ENCODE peak calls at places on chromosomes 12 and 14, in six cellular contexts. W is heart right ventricle, Q is transverse colon, D is Peyer's patch, E is MM.1S, O is body of pancreas. A is an unnamed sample.
A peak's percentile ranks its signal among the peaks of the same experiment; 100 is the strongest.

GRCh38 chr12:72978999-72979398 is 706.8 kb downstream of the TRHDE start:
- DNase-seq in W (no peak), Q (no peak), D (no peak), E (no peak), O (no peak), A (no peak)

GRCh38 chr14:61145258-61145902 is 135.8 kb downstream of the TMEM30B start:
- DNase-seq in W (no peak), Q (no peak), D (no peak), E (no peak), O (no peak), A (no peak)

GRCh38 chr14:104750658-104751057 is 2.3 kb upstream of the SIVA1 start:
- DNase-seq in W (no peak), Q (no peak), D (no peak), E (no peak), O (no peak), A (no peak)

GRCh38 chr14:75549169-75549568 is 26.9 kb downstream of the BATF start:
- DNase-seq in W (no peak), Q (no peak), D (no peak), E (no peak), O (no peak), A (no peak)

GRCh38 chr14:54058501-54058900 is 101.9 kb upstream of the BMP4 start:
- DNase-seq in W (no peak), Q (no peak), D (no peak), E (no peak), O (no peak), A (no peak)

GRCh38 chr14:24298892-24299254 is 707 bp downstream of the DHRS1 start:
- DNase-seq in W (no peak), Q (no peak), D (no peak), E (no peak), O (no peak), A (no peak)

GRCh38 chr14:39006721-39007410 is 96.2 kb downstream of the SEC23A start:
- DNase-seq in W (no peak), Q (no peak), D (no peak), E (no peak), O (no peak), A (no peak)

GRCh38 chr12:30064906-30065305 is 281.2 kb upstream of the TMTC1 start:
- DNase-seq in W (no peak), Q (no peak), D (no peak), E (no peak), O (no peak), A (no peak)

GRCh38 chr14:33509927-33510535 is 440.8 kb downstream of the EGLN3 start:
- DNase-seq in W (no peak), Q (no peak), D (no peak), E (no peak), O (no peak), A (no peak)

GRCh38 chr12:60805340-60805739 is 1209.5 kb downstream of the SLC16A7 start:
- DNase-seq in W (no peak), Q (no peak), D (no peak), E (no peak), O (no peak), A (no peak)

GRCh38 chr12:40226652-40227051 is 1.9 kb downstream of the LRRK2 start:
- DNase-seq in W (no peak), Q (peak; percentile 25), D (no peak), E (no peak), O (peak; percentile 61), A (no peak)

GRCh38 chr12:132197581-132198281 is 53.5 kb downstream of the NOC4L start:
- DNase-seq in W (peak; percentile 66), Q (no peak), D (no peak), E (no peak), O (no peak), A (no peak)

GRCh38 chr12:75706786-75707605 is 195.6 kb upstream of the KRR1 start:
- DNase-seq in W (no peak), Q (no peak), D (no peak), E (no peak), O (no peak), A (no peak)

GRCh38 chr12:47032644-47033043 is 46.8 kb upstream of the PCED1B start:
- DNase-seq in W (no peak), Q (no peak), D (no peak), E (peak; percentile 63), O (no peak), A (no peak)

GRCh38 chr12:24560867-24561266 is 388.0 kb downstream of the BCAT1 start:
- DNase-seq in W (peak; percentile 5), Q (no peak), D (no peak), E (no peak), O (no peak), A (peak; percentile 20)

GRCh38 chr12:113234483-113234882 is 13.2 kb downstream of the TPCN1 start:
- DNase-seq in W (no peak), Q (no peak), D (peak; percentile 9), E (no peak), O (no peak), A (no peak)

GRCh38 chr12:2248087-2248900 is 195.5 kb downstream of the CACNA1C start:
- DNase-seq in W (no peak), Q (peak; percentile 23), D (no peak), E (no peak), O (no peak), A (no peak)

GRCh38 chr14:68630611-68631013 is 162.3 kb downstream of the ZFP36L1 start:
- DNase-seq in W (no peak), Q (no peak), D (no peak), E (no peak), O (no peak), A (no peak)

GRCh38 chr14:95895720-95896119 is 19.1 kb downstream of the TUNAR start:
- DNase-seq in W (no peak), Q (no peak), D (no peak), E (peak; percentile 46), O (peak; percentile 18), A (peak; percentile 43)

GRCh38 chr12:124698998-124699305 is 131.5 kb upstream of the NCOR2 start:
- DNase-seq in W (no peak), Q (no peak), D (no peak), E (no peak), O (no peak), A (no peak)

GRCh38 chr12:93130371-93131049 is 201.4 kb upstream of the EEA1 start:
- DNase-seq in W (no peak), Q (no peak), D (no peak), E (peak; percentile 9), O (no peak), A (no peak)

GRCh38 chr12:85310456-85311076 is 30.5 kb downstream of the ALX1 start:
- DNase-seq in W (no peak), Q (no peak), D (no peak), E (peak; percentile 11), O (no peak), A (no peak)

GRCh38 chr12:48999371-49000131 is at the start of gene DDN:
- DNase-seq in W (peak; percentile 39), Q (no peak), D (no peak), E (peak; percentile 78), O (peak; percentile 24), A (peak; percentile 71)

GRCh38 chr12:51389302-51389999 is 1.8 kb downstream of the GALNT6 start:
- DNase-seq in W (no peak), Q (peak; percentile 37), D (no peak), E (no peak), O (no peak), A (no peak)

GRCh38 chr12:104059963-104060362 is 4.4 kb upstream of the HCFC2 start:
- DNase-seq in W (no peak), Q (no peak), D (no peak), E (no peak), O (no peak), A (no peak)

GRCh38 chr14:101071493-101071891 is 168.0 kb upstream of the RTL1 start:
- DNase-seq in W (no peak), Q (peak; percentile 6), D (peak; percentile 19), E (no peak), O (no peak), A (no peak)

GRCh38 chr14:76955575-76956252 is 72.8 kb downstream of the IRF2BPL start:
- DNase-seq in W (no peak), Q (no peak), D (no peak), E (peak; percentile 27), O (no peak), A (no peak)

GRCh38 chr14:57179273-57179672 is 89.4 kb downstream of the EXOC5 start:
- DNase-seq in W (no peak), Q (no peak), D (no peak), E (no peak), O (no peak), A (no peak)
- H3K36me3 ChIP-seq in W (no peaks in the 10 kb centered on the region), Q (no peaks in the 10 kb centered on the region), D (no peaks in the 10 kb centered on the region), E (no peaks in the 10 kb centered on the region), O (no peaks in the 10 kb centered on the region), A (no peaks in the 10 kb centered on the region)

DNA sequence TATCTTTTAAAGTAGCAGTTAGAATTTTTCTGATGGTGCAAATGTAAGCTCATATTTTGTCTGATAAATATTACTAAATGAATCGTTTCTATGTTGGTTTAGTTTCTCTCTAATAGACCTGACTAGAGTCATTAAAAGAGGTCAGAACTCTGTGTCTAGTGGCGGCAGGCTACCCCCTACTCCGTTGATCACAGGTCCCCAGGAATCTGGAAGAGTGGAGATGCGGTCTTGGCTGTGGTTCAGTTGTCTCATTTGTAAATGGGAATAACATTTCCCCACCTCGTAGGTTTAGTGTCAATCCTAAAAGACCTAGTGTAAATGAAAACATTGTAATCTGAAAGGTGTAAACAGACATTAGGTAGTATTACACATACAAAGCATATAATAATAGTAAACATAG is 4.7 kb upstream of the FOXJ2 start:
- DNase-seq in W (no peak), Q (no peak), D (no peak), E (no peak), O (no peak), A (no peak)
- H3K4me3 ChIP-seq in W (no peak overlapping the region), Q (no peak overlapping the region), D (no peak overlapping the region), E (no peak overlapping the region), O (no peak overlapping the region), A (peak overlapping the region; percentile 92)

GRCh38 chr12:31224768-31225448 is 101.0 kb downstream of the SINHCAF start:
- DNase-seq in W (no peak), Q (no peak), D (no peak), E (no peak), O (no peak), A (no peak)
- TF ChIP-seq CTCF in W (no peak), Q (no peak), D (no peak), E (no peak), O (no peak), A (no peak)

GRCh38 chr14:40232302-40232701 is 800.1 kb upstream of the FBXO33 start:
- DNase-seq in W (no peak), Q (no peak), D (no peak), E (no peak), O (no peak), A (no peak)

DNA sequence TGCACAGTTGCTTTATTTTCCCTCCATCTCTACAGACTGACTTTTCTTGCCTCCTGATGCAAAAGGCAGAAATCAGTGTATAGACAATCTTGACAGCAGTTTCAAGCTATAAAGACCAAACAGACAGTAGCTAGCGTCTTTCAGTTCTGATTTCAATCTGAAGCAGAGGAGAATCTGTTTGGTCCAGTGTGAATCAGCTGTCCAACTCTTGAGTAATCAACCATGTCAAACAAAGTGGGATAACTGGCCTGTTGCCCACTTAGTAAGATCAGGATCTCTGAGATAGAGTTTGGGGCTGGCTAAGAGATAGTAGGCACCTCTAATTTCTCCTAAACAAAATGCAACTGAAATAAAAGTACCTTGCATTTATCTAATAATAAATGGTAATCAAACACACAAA is 797.4 kb upstream of the FBXO33 start:
- DNase-seq in W (no peak), Q (no peak), D (no peak), E (no peak), O (no peak), A (no peak)
- H3K36me3 ChIP-seq in W (no peaks in the 10 kb centered on the region), Q (no peaks in the 10 kb centered on the region), D (no peaks in the 10 kb centered on the region), E (no peaks in the 10 kb centered on the region), O (no peaks in the 10 kb centered on the region), A (no peaks in the 10 kb centered on the region)

A was measured in Caco-2.